ENCODE peak calls at places on chromosomes 5 and 9, in eight cellular contexts. M is tibial nerve; U is GM23248; H is spleen; X is body of pancreas; Y is CD4-positive, CD25-positive, alpha-beta regulatory T cell; T is HepG2; E is PC-3. K is an unnamed sample. For H3K4me1, the result is how much of the 10 kb centered on the place peaks cover.

GRCh38 chr5:67350185-67350584 is 153.6 kb upstream of the CD180 start:
- DNase-seq in M (no peak), U (peak), H (no peak), X (no peak), Y (no peak), T (no peak), E (no peak), K (peak)

GRCh38 chr9:24712190-24712589 is 166.5 kb upstream of the IZUMO3 start:
- DNase-seq in M (no peak), U (no peak), H (no peak), X (no peak), Y (no peak), T (no peak), E (no peak), K (no peak)

GRCh38 chr5:5359623-5360022 is 62.9 kb upstream of the ICE1 start:
- DNase-seq in M (no peak), U (no peak), H (no peak), X (no peak), Y (no peak), T (no peak), E (no peak), K (no peak)

GRCh38 chr9:34688329-34689161 is 2.5 kb downstream of the CCL19 start:
- DNase-seq in M (no peak), U (no peak), H (no peak), X (no peak), Y (no peak), T (peak), E (no peak), K (no peak)

GRCh38 chr9:130198501-130199179 is 26.4 kb downstream of the NCS1 start:
- DNase-seq in M (no peak), U (no peak), H (no peak), X (no peak), Y (no peak), T (no peak), E (no peak), K (no peak)

GRCh38 chr5:159337291-159337974 is 7.1 kb upstream of the IL12B start:
- DNase-seq in M (no peak), U (peak), H (no peak), X (no peak), Y (peak), T (no peak), E (peak), K (no peak)

GRCh38 chr9:16241231-16241630 is 629.2 kb downstream of the BNC2 start:
- DNase-seq in M (no peak), U (peak), H (no peak), X (no peak), Y (no peak), T (no peak), E (peak), K (no peak)

GRCh38 chr5:141513021-141513626 is 24.2 kb downstream of the PCDHGC5 start:
- DNase-seq in M (peak), U (peak), H (peak), X (peak), Y (peak), T (no peak), E (no peak), K (peak)

GRCh38 chr5:60687927-60688720 is 11.8 kb downstream of the DEPDC1B start:
- DNase-seq in M (no peak), U (peak), H (no peak), X (no peak), Y (peak), T (peak), E (peak), K (peak)

GRCh38 chr9:114442022-114442421 is 54.2 kb upstream of the AKNA start:
- DNase-seq in M (no peak), U (no peak), H (no peak), X (no peak), Y (no peak), T (no peak), E (no peak), K (no peak)

GRCh38 chr5:329106-329757 is 7.7 kb downstream of the AHRR start:
- DNase-seq in M (no peak), U (peak), H (no peak), X (no peak), Y (no peak), T (no peak), E (peak), K (no peak)

GRCh38 chr9:93083592-93084470 is 12.2 kb upstream of the CARD19 start:
- DNase-seq in M (no peak), U (no peak), H (peak), X (peak), Y (peak), T (no peak), E (no peak), K (no peak)

GRCh38 chr5:68544656-68545565 is 329.4 kb downstream of the PIK3R1 start:
- DNase-seq in M (no peak), U (peak), H (no peak), X (no peak), Y (no peak), T (no peak), E (peak), K (no peak)

GRCh38 chr9:37876376-37876775 is 27.6 kb downstream of the SLC25A51 start:
- DNase-seq in M (no peak), U (no peak), H (no peak), X (no peak), Y (no peak), T (no peak), E (no peak), K (no peak)

GRCh38 chr5:65081071-65081470 is 312.3 kb downstream of the CWC27 start:
- DNase-seq in M (no peak), U (no peak), H (no peak), X (no peak), Y (no peak), T (no peak), E (no peak), K (no peak)
- H3K4me1 ChIP-seq in M (under half), U (under half), H (under half), X (under half), Y (under half), T (under half), E (under half), K (under half)

GRCh38 chr9:134400283-134400682 is 74.0 kb downstream of the RXRA start:
- DNase-seq in M (no peak), U (no peak), H (no peak), X (no peak), Y (no peak), T (no peak), E (no peak), K (no peak)
- H3K4me1 ChIP-seq in M (half or more), U (under half), H (under half), X (under half), Y (half or more), T (under half), E (under half), K (under half)

GRCh38 chr9:71250626-71251025 is 129.2 kb upstream of the TRPM3 start:
- DNase-seq in M (no peak), U (no peak), H (no peak), X (no peak), Y (no peak), T (no peak), E (no peak), K (no peak)

GRCh38 chr9:71249729-71250317 is 128.4 kb upstream of the TRPM3 start:
- DNase-seq in M (peak), U (peak), H (no peak), X (no peak), Y (peak), T (peak), E (peak), K (peak)

GRCh38 chr9:71254592-71255277 is 133.3 kb upstream of the TRPM3 start:
- DNase-seq in M (no peak), U (no peak), H (no peak), X (no peak), Y (no peak), T (peak), E (no peak), K (no peak)

DNA sequence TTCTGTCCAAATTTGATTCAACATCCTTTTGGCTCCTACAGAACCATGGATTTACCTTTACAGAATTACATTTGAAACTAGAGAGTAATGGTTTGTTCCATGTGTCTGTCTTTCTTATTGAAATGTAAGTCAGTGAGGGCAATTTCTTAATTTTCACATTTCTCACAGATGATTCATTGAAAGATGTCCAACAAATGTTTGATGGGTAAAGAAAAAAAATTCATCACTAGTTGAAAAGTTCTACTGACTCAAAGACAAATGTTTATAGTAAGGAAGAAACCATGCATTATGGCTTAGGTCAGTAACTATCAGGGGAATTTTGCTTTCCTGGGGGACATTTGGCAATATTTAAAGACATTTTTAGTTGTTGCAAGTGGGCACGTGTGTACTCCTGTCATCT is 131.6 kb upstream of the TRPM3 start:
- DNase-seq in M (no peak), U (peak), H (no peak), X (no peak), Y (no peak), T (no peak), E (no peak), K (no peak)
- H3K4me1 ChIP-seq in M (under half), U (under half), H (under half), X (under half), Y (under half), T (under half), E (under half), K (under half)

DNA sequence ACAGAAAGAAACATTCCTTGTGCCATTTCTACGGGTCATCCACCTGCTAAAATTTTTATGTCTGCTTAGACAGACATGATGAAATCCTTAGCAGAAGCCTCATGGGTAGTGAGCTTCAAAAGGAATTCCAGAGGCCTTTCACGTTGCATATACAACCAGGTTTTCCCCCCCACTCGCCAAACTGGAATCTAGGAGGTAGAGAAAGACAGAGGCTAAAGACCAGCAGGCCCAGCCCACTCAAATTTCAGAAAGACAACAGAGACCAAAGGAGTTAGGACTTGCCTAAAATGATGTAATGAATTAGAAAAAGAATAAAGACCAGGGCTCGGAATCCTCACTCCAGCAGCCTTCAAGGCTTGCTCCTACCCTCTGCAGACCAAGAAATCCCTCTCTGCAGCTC is 9.2 kb downstream of the B4GALT1 start:
- DNase-seq in M (no peak), U (peak), H (no peak), X (no peak), Y (no peak), T (no peak), E (no peak), K (no peak)
- H3K4me1 ChIP-seq in M (half or more), U (half or more), H (half or more), X (half or more), Y (half or more), T (half or more), E (half or more), K (half or more)

GRCh38 chr5:179822059-179822432 is 1.3 kb downstream of the SQSTM1 start:
- DNase-seq in M (no peak), U (no peak), H (no peak), X (no peak), Y (no peak), T (no peak), E (no peak), K (no peak)
- H3K4me1 ChIP-seq in M (half or more), U (under half), H (under half), X (half or more), Y (under half), T (half or more), E (under half), K (under half)

GRCh38 chr9:126334626-126335621 is 8.3 kb downstream of the MVB12B start:
- DNase-seq in M (no peak), U (no peak), H (no peak), X (no peak), Y (no peak), T (peak), E (no peak), K (peak)
- H3K4me1 ChIP-seq in M (half or more), U (under half), H (under half), X (under half), Y (under half), T (half or more), E (under half), K (under half)

GRCh38 chr5:143334903-143335302 is 68.6 kb downstream of the NR3C1 start:
- DNase-seq in M (no peak), U (no peak), H (no peak), X (no peak), Y (no peak), T (no peak), E (no peak), K (no peak)
- H3K4me1 ChIP-seq in M (under half), U (under half), H (under half), X (under half), Y (under half), T (under half), E (under half), K (under half)

GRCh38 chr5:73370620-73371583 is 77.7 kb downstream of the FOXD1 start:
- DNase-seq in M (no peak), U (peak), H (no peak), X (no peak), Y (no peak), T (no peak), E (peak), K (peak)

GRCh38 chr5:73374520-73375235 is 73.9 kb downstream of the FOXD1 start:
- DNase-seq in M (no peak), U (peak), H (no peak), X (no peak), Y (no peak), T (no peak), E (peak), K (no peak)

GRCh38 chr5:73376618-73377170 is 71.9 kb downstream of the FOXD1 start:
- DNase-seq in M (no peak), U (peak), H (no peak), X (no peak), Y (no peak), T (no peak), E (peak), K (no peak)

GRCh38 chr5:73375949-73376348 is 72.6 kb downstream of the FOXD1 start:
- DNase-seq in M (no peak), U (no peak), H (no peak), X (no peak), Y (no peak), T (no peak), E (no peak), K (no peak)

DNA sequence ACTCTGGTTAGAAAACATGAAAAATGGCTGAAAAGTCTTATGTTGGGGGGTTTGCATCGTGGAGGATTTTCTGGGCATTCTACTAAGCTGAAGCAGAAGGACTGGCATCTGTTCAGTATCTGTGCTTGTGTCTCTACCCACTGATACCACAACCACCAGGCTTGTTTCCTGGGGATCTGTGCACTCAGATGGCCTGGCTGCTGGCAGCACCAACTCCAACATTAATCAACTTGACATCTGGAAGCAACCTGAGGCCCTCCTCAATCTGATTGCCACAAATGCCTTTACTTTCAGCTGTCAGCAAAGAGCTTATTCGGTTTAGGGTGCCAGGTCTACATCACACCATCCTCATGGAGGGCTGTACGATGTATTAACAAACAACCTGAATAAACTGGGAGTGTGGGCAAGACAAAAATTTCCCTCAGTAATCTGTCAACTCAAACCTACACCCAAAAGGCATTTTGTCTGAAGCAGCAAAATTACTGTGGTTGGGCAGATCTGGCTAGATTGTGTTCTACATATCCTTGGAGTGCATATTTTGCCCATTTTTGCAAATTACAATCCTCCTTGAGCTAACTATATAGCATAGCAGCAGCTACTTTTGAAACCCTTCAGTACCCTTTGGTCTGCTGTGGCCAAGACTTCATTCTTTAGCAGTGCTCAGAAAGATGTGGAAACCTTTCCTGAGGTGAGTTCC is 74.6 kb downstream of the FOXD1 start:
- DNase-seq in M (no peak), U (no peak), H (no peak), X (no peak), Y (no peak), T (no peak), E (no peak), K (no peak)
- H3K4me1 ChIP-seq in M (under half), U (half or more), H (under half), X (under half), Y (under half), T (under half), E (under half), K (under half)

K was measured in endothelial cell of umbilical vein.